ENCODE peak calls at places on chromosomes 7 and 10, in four cellular contexts. H is substantia nigra; U is choroid plexus epithelial cell; K is CD4-positive, alpha-beta T cell. V is an unnamed sample.

GRCh38 chr10:77508076-77508475 is 129.5 kb downstream of the KCNMA1 start:
- DNase-seq in H (no peak), K (no peak), U (no peak), V (no peak)

GRCh38 chr10:114332301-114332797 is 72.0 kb downstream of the AFAP1L2 start:
- DNase-seq in H (no peak), K (no peak), U (no peak), V (no peak)

GRCh38 chr7:127628445-127628844 is 10.5 kb upstream of the PAX4 start:
- DNase-seq in K (no peak), U (no peak), H (no peak), V (no peak)

GRCh38 chr7:111931016-111931517 is 275.1 kb downstream of the DOCK4 start:
- DNase-seq in U (peak), K (no peak), H (no peak), V (no peak)

GRCh38 chr7:144437370-144438191 is 34.1 kb upstream of the NOBOX start:
- DNase-seq in U (peak), H (peak), K (peak), V (peak)

GRCh38 chr10:58512470-58513188 is at the start of gene BICC1:
- DNase-seq in H (peak), U (peak), K (no peak), V (peak)

GRCh38 chr10:126252884-126253612 is 135.2 kb downstream of the ADAM12 start:
- DNase-seq in K (no peak), H (no peak), U (peak), V (no peak)

GRCh38 chr10:3538291-3538849 is 246.6 kb downstream of the KLF6 start:
- DNase-seq in H (no peak), U (peak), K (no peak), V (no peak)

GRCh38 chr10:91551856-91552255 is 81.0 kb downstream of the PPP1R3C start:
- DNase-seq in H (peak), U (peak), K (no peak), V (peak)

GRCh38 chr7:36951257-36951697 is 227.0 kb upstream of the AOAH start:
- DNase-seq in H (no peak), K (no peak), U (no peak), V (no peak)

GRCh38 chr10:73857446-73857845 is 16.9 kb downstream of the CAMK2G start:
- DNase-seq in H (no peak), U (peak), K (no peak), V (no peak)

GRCh38 chr10:13775786-13776780 is 189.3 kb downstream of the PRPF18 start:
- DNase-seq in U (peak), K (no peak), H (no peak), V (no peak)

GRCh38 chr10:104393387-104393786 is 39.8 kb downstream of the CFAP58 start:
- DNase-seq in U (no peak), K (no peak), H (no peak), V (no peak)

GRCh38 chr7:92717601-92717981 is 118.8 kb downstream of the CDK6 start:
- DNase-seq in H (no peak), U (no peak), K (no peak), V (no peak)

GRCh38 chr7:104627516-104627915 is 299.1 kb downstream of the LHFPL3 start:
- DNase-seq in U (peak), K (no peak), H (peak), V (peak)

GRCh38 chr10:124681626-124682552 is 62.3 kb downstream of the FAM53B start:
- DNase-seq in U (no peak), K (no peak), H (no peak), V (no peak)

GRCh38 chr7:137933270-137934017 is 68.4 kb downstream of the CREB3L2 start:
- DNase-seq in U (peak), K (no peak), H (no peak), V (peak)

GRCh38 chr10:44863344-44864041 is 47.6 kb upstream of the TMEM72 start:
- DNase-seq in U (no peak), K (no peak), H (no peak), V (no peak)

GRCh38 chr10:25724241-25724640 is 209.8 kb upstream of the MYO3A start:
- DNase-seq in U (no peak), K (no peak), H (no peak), V (no peak)

GRCh38 chr7:21767300-21767900 is 178.3 kb downstream of the CDCA7L start:
- DNase-seq in K (no peak), H (peak), U (peak), V (peak)

GRCh38 chr10:29920408-29921070 is 138.8 kb downstream of the JCAD start:
- DNase-seq in K (no peak), H (no peak), U (no peak), V (no peak)

GRCh38 chr7:26857534-26858228 is 6.7 kb downstream of the SKAP2 start:
- DNase-seq in U (peak), K (no peak), H (no peak), V (no peak)

GRCh38 chr7:14288701-14289100 is 299.2 kb upstream of the ETV1 start:
- DNase-seq in K (no peak), H (no peak), U (no peak), V (no peak)

GRCh38 chr7:94395141-94396041 is 696 bp downstream of the COL1A2 start:
- DNase-seq in K (no peak), H (no peak), U (peak), V (peak)

GRCh38 chr7:20220824-20221547 is 3.8 kb upstream of the MACC1 start:
- DNase-seq in H (no peak), U (peak), K (no peak), V (no peak)

GRCh38 chr7:142439739-142440138 is 181.9 kb upstream of the PRSS58 start:
- DNase-seq in K (no peak), H (no peak), U (no peak), V (no peak)

GRCh38 chr7:1942704-1943294 is 272.7 kb downstream of the ELFN1 start:
- DNase-seq in H (no peak), K (no peak), U (peak), V (no peak)

GRCh38 chr10:1933215-1933614 is 195.9 kb upstream of the ADARB2 start:
- DNase-seq in U (no peak), K (no peak), H (no peak), V (no peak)

GRCh38 chr10:16984242-16984641 is 145.4 kb downstream of the CUBN start:
- DNase-seq in K (no peak), H (no peak), U (no peak), V (peak)

GRCh38 chr7:92436843-92437445 is 10.3 kb upstream of the GATAD1 start:
- DNase-seq in K (no peak), U (no peak), H (no peak), V (no peak)

GRCh38 chr7:19327011-19327410 is 181.8 kb upstream of the FERD3L start:
- DNase-seq in U (peak), K (no peak), H (no peak), V (no peak)

GRCh38 chr7:33905389-33906032 is at the start of gene BMPER:
- DNase-seq in K (no peak), H (no peak), U (no peak), V (peak)

V was measured in thyroid gland.